ENCODE peak calls at places on chromosomes 6 and 20, in eight cellular contexts. One of them, this sample, is unnamed.

GRCh38 chr6:135423649-135424128 is 73.9 kb downstream of the AHI1 start:
- DNase-seq in breast epithelium: no peak
- DNase-seq in H7: peak
- DNase-seq in activated naive CD4-positive, alpha-beta T cell: no peak
- DNase-seq in activated T-cell treated with anti-CD3 and anti-CD28 coated beads, Interleukin-2, amount 50 U/mL, for 72 hours: no peak
- DNase-seq in M059J: peak
- DNase-seq in T follicular helper cell: no peak
- DNase-seq in body of pancreas: no peak
- DNase-seq in this sample: peak

GRCh38 chr6:140669321-140669720 is 1294.9 kb upstream of the CITED2 start:
- DNase-seq in breast epithelium: no peak
- DNase-seq in activated T-cell treated with anti-CD3 and anti-CD28 coated beads, Interleukin-2, amount 50 U/mL, for 72 hours: no peak
- DNase-seq in T follicular helper cell: no peak
- DNase-seq in M059J: no peak
- DNase-seq in H7: no peak
- DNase-seq in body of pancreas: no peak
- DNase-seq in activated naive CD4-positive, alpha-beta T cell: no peak
- DNase-seq in this sample: no peak

GRCh38 chr20:63215101-63216040 is 560 bp downstream of the YTHDF1 start:
- DNase-seq in activated T-cell treated with anti-CD3 and anti-CD28 coated beads, Interleukin-2, amount 50 U/mL, for 72 hours: peak
- DNase-seq in activated naive CD4-positive, alpha-beta T cell: no peak
- DNase-seq in M059J: peak
- DNase-seq in T follicular helper cell: no peak
- DNase-seq in breast epithelium: no peak
- DNase-seq in H7: peak
- DNase-seq in body of pancreas: no peak
- DNase-seq in this sample: peak

GRCh38 chr6:77456531-77457248 is 6.6 kb downstream of the HTR1B start:
- DNase-seq in M059J: peak
- DNase-seq in H7: no peak
- DNase-seq in activated T-cell treated with anti-CD3 and anti-CD28 coated beads, Interleukin-2, amount 50 U/mL, for 72 hours: no peak
- DNase-seq in body of pancreas: no peak
- DNase-seq in breast epithelium: no peak
- DNase-seq in T follicular helper cell: no peak
- DNase-seq in activated naive CD4-positive, alpha-beta T cell: no peak
- DNase-seq in this sample: no peak

GRCh38 chr20:1720226-1720625 is 62.6 kb upstream of the SIRPG start:
- DNase-seq in M059J: no peak
- DNase-seq in activated naive CD4-positive, alpha-beta T cell: no peak
- DNase-seq in activated T-cell treated with anti-CD3 and anti-CD28 coated beads, Interleukin-2, amount 50 U/mL, for 72 hours: no peak
- DNase-seq in body of pancreas: no peak
- DNase-seq in H7: no peak
- DNase-seq in T follicular helper cell: no peak
- DNase-seq in breast epithelium: no peak
- DNase-seq in this sample: no peak

GRCh38 chr6:126066068-126067048 is 80.0 kb downstream of the TRMT11 start:
- DNase-seq in activated T-cell treated with anti-CD3 and anti-CD28 coated beads, Interleukin-2, amount 50 U/mL, for 72 hours: no peak
- DNase-seq in H7: no peak
- DNase-seq in T follicular helper cell: no peak
- DNase-seq in body of pancreas: no peak
- DNase-seq in activated naive CD4-positive, alpha-beta T cell: no peak
- DNase-seq in M059J: peak
- DNase-seq in breast epithelium: no peak
- DNase-seq in this sample: no peak

GRCh38 chr6:136069119-136069518 is 181.0 kb downstream of the MTFR2 start:
- DNase-seq in activated T-cell treated with anti-CD3 and anti-CD28 coated beads, Interleukin-2, amount 50 U/mL, for 72 hours: no peak
- DNase-seq in body of pancreas: no peak
- DNase-seq in H7: no peak
- DNase-seq in activated naive CD4-positive, alpha-beta T cell: no peak
- DNase-seq in M059J: peak
- DNase-seq in T follicular helper cell: no peak
- DNase-seq in breast epithelium: no peak
- DNase-seq in this sample: no peak

GRCh38 chr20:44632103-44632752 is 19.3 kb downstream of the ADA start:
- DNase-seq in activated T-cell treated with anti-CD3 and anti-CD28 coated beads, Interleukin-2, amount 50 U/mL, for 72 hours: no peak
- DNase-seq in breast epithelium: no peak
- DNase-seq in activated naive CD4-positive, alpha-beta T cell: no peak
- DNase-seq in T follicular helper cell: no peak
- DNase-seq in H7: no peak
- DNase-seq in body of pancreas: no peak
- DNase-seq in M059J: no peak
- DNase-seq in this sample: no peak

GRCh38 chr20:49245921-49246740 is 26.9 kb downstream of the DDX27 start:
- DNase-seq in M059J: peak
- DNase-seq in T follicular helper cell: no peak
- DNase-seq in activated T-cell treated with anti-CD3 and anti-CD28 coated beads, Interleukin-2, amount 50 U/mL, for 72 hours: no peak
- DNase-seq in H7: peak
- DNase-seq in activated naive CD4-positive, alpha-beta T cell: no peak
- DNase-seq in body of pancreas: no peak
- DNase-seq in breast epithelium: no peak
- DNase-seq in this sample: peak

GRCh38 chr6:28609672-28610071 is 84.0 kb downstream of the GPX5 start:
- DNase-seq in activated naive CD4-positive, alpha-beta T cell: no peak
- DNase-seq in body of pancreas: no peak
- DNase-seq in activated T-cell treated with anti-CD3 and anti-CD28 coated beads, Interleukin-2, amount 50 U/mL, for 72 hours: no peak
- DNase-seq in breast epithelium: no peak
- DNase-seq in H7: no peak
- DNase-seq in T follicular helper cell: no peak
- DNase-seq in M059J: no peak
- DNase-seq in this sample: no peak

GRCh38 chr20:31717478-31717946 is 5.2 kb downstream of the BCL2L1 start:
- DNase-seq in activated naive CD4-positive, alpha-beta T cell: no peak
- DNase-seq in T follicular helper cell: no peak
- DNase-seq in breast epithelium: no peak
- DNase-seq in body of pancreas: no peak
- DNase-seq in activated T-cell treated with anti-CD3 and anti-CD28 coated beads, Interleukin-2, amount 50 U/mL, for 72 hours: peak
- DNase-seq in H7: no peak
- DNase-seq in M059J: no peak
- DNase-seq in this sample: no peak

GRCh38 chr20:49887251-49887827 is 28.0 kb downstream of the SPATA2 start:
- DNase-seq in H7: no peak
- DNase-seq in T follicular helper cell: no peak
- DNase-seq in activated T-cell treated with anti-CD3 and anti-CD28 coated beads, Interleukin-2, amount 50 U/mL, for 72 hours: no peak
- DNase-seq in body of pancreas: no peak
- DNase-seq in activated naive CD4-positive, alpha-beta T cell: no peak
- DNase-seq in M059J: peak
- DNase-seq in breast epithelium: no peak
- DNase-seq in this sample: no peak

GRCh38 chr20:10427060-10427692 is 6.8 kb downstream of the MKKS start:
- DNase-seq in breast epithelium: no peak
- DNase-seq in activated naive CD4-positive, alpha-beta T cell: peak
- DNase-seq in T follicular helper cell: peak
- DNase-seq in M059J: peak
- DNase-seq in body of pancreas: peak
- DNase-seq in H7: peak
- DNase-seq in activated T-cell treated with anti-CD3 and anti-CD28 coated beads, Interleukin-2, amount 50 U/mL, for 72 hours: peak
- DNase-seq in this sample: peak

GRCh38 chr20:51715873-51716215 is 52.3 kb downstream of the ATP9A start:
- DNase-seq in M059J: no peak
- DNase-seq in activated naive CD4-positive, alpha-beta T cell: no peak
- DNase-seq in breast epithelium: no peak
- DNase-seq in activated T-cell treated with anti-CD3 and anti-CD28 coated beads, Interleukin-2, amount 50 U/mL, for 72 hours: no peak
- DNase-seq in body of pancreas: no peak
- DNase-seq in T follicular helper cell: no peak
- DNase-seq in H7: no peak
- DNase-seq in this sample: no peak

GRCh38 chr20:63008541-63009043 is 1.8 kb upstream of the BHLHE23 start:
- DNase-seq in H7: no peak
- DNase-seq in T follicular helper cell: no peak
- DNase-seq in breast epithelium: no peak
- DNase-seq in body of pancreas: no peak
- DNase-seq in activated naive CD4-positive, alpha-beta T cell: no peak
- DNase-seq in M059J: no peak
- DNase-seq in activated T-cell treated with anti-CD3 and anti-CD28 coated beads, Interleukin-2, amount 50 U/mL, for 72 hours: no peak
- DNase-seq in this sample: no peak

GRCh38 chr6:97049254-97050004 is 124.9 kb downstream of the KLHL32 start:
- DNase-seq in breast epithelium: no peak
- DNase-seq in activated T-cell treated with anti-CD3 and anti-CD28 coated beads, Interleukin-2, amount 50 U/mL, for 72 hours: peak
- DNase-seq in body of pancreas: no peak
- DNase-seq in activated naive CD4-positive, alpha-beta T cell: no peak
- DNase-seq in M059J: peak
- DNase-seq in T follicular helper cell: no peak
- DNase-seq in H7: no peak
- DNase-seq in this sample: no peak

GRCh38 chr6:154962751-154963150 is 32.4 kb upstream of the TIAM2 start:
- DNase-seq in T follicular helper cell: no peak
- DNase-seq in H7: peak
- DNase-seq in body of pancreas: no peak
- DNase-seq in activated T-cell treated with anti-CD3 and anti-CD28 coated beads, Interleukin-2, amount 50 U/mL, for 72 hours: no peak
- DNase-seq in activated naive CD4-positive, alpha-beta T cell: no peak
- DNase-seq in M059J: peak
- DNase-seq in breast epithelium: no peak
- DNase-seq in this sample: no peak

GRCh38 chr20:32006841-32007786 is 3.1 kb upstream of the CCM2L start:
- DNase-seq in body of pancreas: no peak
- DNase-seq in breast epithelium: no peak
- DNase-seq in H7: peak
- DNase-seq in T follicular helper cell: no peak
- DNase-seq in activated T-cell treated with anti-CD3 and anti-CD28 coated beads, Interleukin-2, amount 50 U/mL, for 72 hours: no peak
- DNase-seq in activated naive CD4-positive, alpha-beta T cell: no peak
- DNase-seq in M059J: no peak
- DNase-seq in this sample: peak

GRCh38 chr6:166955865-166956443 is 396 bp downstream of the RNASET2 start:
- DNase-seq in M059J: peak
- DNase-seq in H7: peak
- DNase-seq in T follicular helper cell: no peak
- DNase-seq in activated T-cell treated with anti-CD3 and anti-CD28 coated beads, Interleukin-2, amount 50 U/mL, for 72 hours: no peak
- DNase-seq in breast epithelium: no peak
- DNase-seq in body of pancreas: peak
- DNase-seq in activated naive CD4-positive, alpha-beta T cell: no peak
- DNase-seq in this sample: peak

GRCh38 chr6:46010771-46011170 is 4.9 kb downstream of the CLIC5 start:
- DNase-seq in activated T-cell treated with anti-CD3 and anti-CD28 coated beads, Interleukin-2, amount 50 U/mL, for 72 hours: peak
- DNase-seq in activated naive CD4-positive, alpha-beta T cell: no peak
- DNase-seq in M059J: no peak
- DNase-seq in body of pancreas: no peak
- DNase-seq in T follicular helper cell: no peak
- DNase-seq in breast epithelium: no peak
- DNase-seq in H7: no peak
- DNase-seq in this sample: no peak

GRCh38 chr6:108166664-108167448 is 1.0 kb downstream of the NR2E1 start:
- DNase-seq in body of pancreas: no peak
- DNase-seq in activated naive CD4-positive, alpha-beta T cell: no peak
- DNase-seq in activated T-cell treated with anti-CD3 and anti-CD28 coated beads, Interleukin-2, amount 50 U/mL, for 72 hours: no peak
- DNase-seq in M059J: no peak
- DNase-seq in H7: peak
- DNase-seq in T follicular helper cell: no peak
- DNase-seq in breast epithelium: no peak
- DNase-seq in this sample: peak

GRCh38 chr6:93419304-93420162 is at the start of gene EPHA7:
- DNase-seq in H7: peak
- DNase-seq in activated T-cell treated with anti-CD3 and anti-CD28 coated beads, Interleukin-2, amount 50 U/mL, for 72 hours: peak
- DNase-seq in M059J: peak
- DNase-seq in activated naive CD4-positive, alpha-beta T cell: no peak
- DNase-seq in T follicular helper cell: no peak
- DNase-seq in body of pancreas: peak
- DNase-seq in breast epithelium: peak
- DNase-seq in this sample: peak

GRCh38 chr6:43970068-43970912 is 157.0 kb downstream of the MRPL14 start:
- DNase-seq in activated T-cell treated with anti-CD3 and anti-CD28 coated beads, Interleukin-2, amount 50 U/mL, for 72 hours: no peak
- DNase-seq in H7: no peak
- DNase-seq in activated naive CD4-positive, alpha-beta T cell: no peak
- DNase-seq in breast epithelium: no peak
- DNase-seq in M059J: no peak
- DNase-seq in T follicular helper cell: no peak
- DNase-seq in body of pancreas: peak
- DNase-seq in this sample: no peak

GRCh38 chr6:37822851-37823682 is 3.5 kb downstream of the ZFAND3 start:
- DNase-seq in body of pancreas: peak
- DNase-seq in breast epithelium: no peak
- DNase-seq in T follicular helper cell: no peak
- DNase-seq in activated T-cell treated with anti-CD3 and anti-CD28 coated beads, Interleukin-2, amount 50 U/mL, for 72 hours: peak
- DNase-seq in activated naive CD4-positive, alpha-beta T cell: no peak
- DNase-seq in M059J: no peak
- DNase-seq in H7: no peak
- DNase-seq in this sample: peak

GRCh38 chr6:21935561-21936028 is 342.0 kb downstream of the SOX4 start:
- DNase-seq in H7: peak
- DNase-seq in activated T-cell treated with anti-CD3 and anti-CD28 coated beads, Interleukin-2, amount 50 U/mL, for 72 hours: peak
- DNase-seq in body of pancreas: peak
- DNase-seq in breast epithelium: no peak
- DNase-seq in activated naive CD4-positive, alpha-beta T cell: no peak
- DNase-seq in T follicular helper cell: no peak
- DNase-seq in M059J: peak
- DNase-seq in this sample: peak

GRCh38 chr20:49635829-49636228 is 67.9 kb upstream of the PTGIS start:
- DNase-seq in breast epithelium: no peak
- DNase-seq in activated T-cell treated with anti-CD3 and anti-CD28 coated beads, Interleukin-2, amount 50 U/mL, for 72 hours: no peak
- DNase-seq in activated naive CD4-positive, alpha-beta T cell: no peak
- DNase-seq in body of pancreas: no peak
- DNase-seq in M059J: no peak
- DNase-seq in T follicular helper cell: no peak
- DNase-seq in H7: no peak
- DNase-seq in this sample: no peak

GRCh38 chr6:137776256-137776655 is 90.8 kb upstream of the TNFAIP3 start:
- DNase-seq in activated T-cell treated with anti-CD3 and anti-CD28 coated beads, Interleukin-2, amount 50 U/mL, for 72 hours: no peak
- DNase-seq in T follicular helper cell: no peak
- DNase-seq in H7: no peak
- DNase-seq in breast epithelium: no peak
- DNase-seq in body of pancreas: no peak
- DNase-seq in M059J: no peak
- DNase-seq in activated naive CD4-positive, alpha-beta T cell: no peak
- DNase-seq in this sample: no peak

GRCh38 chr20:32231245-32231644 is 23.6 kb downstream of the POFUT1 start:
- DNase-seq in activated naive CD4-positive, alpha-beta T cell: no peak
- DNase-seq in T follicular helper cell: no peak
- DNase-seq in M059J: no peak
- DNase-seq in activated T-cell treated with anti-CD3 and anti-CD28 coated beads, Interleukin-2, amount 50 U/mL, for 72 hours: no peak
- DNase-seq in H7: no peak
- DNase-seq in body of pancreas: no peak
- DNase-seq in breast epithelium: no peak
- DNase-seq in this sample: no peak